ENCODE peak calls at places on chromosomes 2 and 18, in six cellular contexts. One of them, this sample, is unnamed. For H3K36me3, the result is how much of the 10 kb centered on the place peaks cover.

GRCh38 chr2:199471443-199472057 is 13.8 kb upstream of the SATB2 start:
- DNase-seq in colonic mucosa: peak
- DNase-seq in astrocyte: no peak
- DNase-seq in heart right ventricle: no peak
- DNase-seq in CD8-positive, alpha-beta T cell: no peak
- DNase-seq in cardiac muscle cell: peak
- DNase-seq in this sample: peak

GRCh38 chr2:217047209-217047998 is 187.5 kb upstream of the TNP1 start:
- DNase-seq in colonic mucosa: no peak
- DNase-seq in astrocyte: peak
- DNase-seq in heart right ventricle: no peak
- DNase-seq in CD8-positive, alpha-beta T cell: no peak
- DNase-seq in cardiac muscle cell: no peak
- DNase-seq in this sample: peak

GRCh38 chr2:184178229-184178628 is 420.1 kb upstream of the ZNF804A start:
- DNase-seq in colonic mucosa: no peak
- DNase-seq in astrocyte: no peak
- DNase-seq in heart right ventricle: no peak
- DNase-seq in CD8-positive, alpha-beta T cell: no peak
- DNase-seq in cardiac muscle cell: no peak
- DNase-seq in this sample: no peak

GRCh38 chr2:200042944-200043343 is 87.6 kb downstream of the MAIP1 start:
- DNase-seq in colonic mucosa: no peak
- DNase-seq in astrocyte: peak
- DNase-seq in heart right ventricle: no peak
- DNase-seq in CD8-positive, alpha-beta T cell: no peak
- DNase-seq in cardiac muscle cell: no peak
- DNase-seq in this sample: no peak

GRCh38 chr18:40866013-40866644 is 1088.9 kb upstream of the PIK3C3 start:
- DNase-seq in colonic mucosa: no peak
- DNase-seq in astrocyte: peak
- DNase-seq in heart right ventricle: no peak
- DNase-seq in CD8-positive, alpha-beta T cell: no peak
- DNase-seq in cardiac muscle cell: no peak
- DNase-seq in this sample: no peak

GRCh38 chr2:9483107-9483506 is 8.8 kb downstream of the IAH1 start:
- DNase-seq in colonic mucosa: no peak
- DNase-seq in astrocyte: no peak
- DNase-seq in heart right ventricle: no peak
- DNase-seq in CD8-positive, alpha-beta T cell: no peak
- DNase-seq in cardiac muscle cell: no peak
- DNase-seq in this sample: no peak

GRCh38 chr2:24827321-24828261 is 34.4 kb downstream of the CENPO start:
- DNase-seq in colonic mucosa: peak
- DNase-seq in astrocyte: peak
- DNase-seq in heart right ventricle: peak
- DNase-seq in CD8-positive, alpha-beta T cell: peak
- DNase-seq in cardiac muscle cell: peak
- DNase-seq in this sample: peak

GRCh38 chr18:53148056-53148574 is 808.1 kb downstream of the DCC start:
- DNase-seq in colonic mucosa: no peak
- DNase-seq in astrocyte: no peak
- DNase-seq in heart right ventricle: no peak
- DNase-seq in CD8-positive, alpha-beta T cell: no peak
- DNase-seq in cardiac muscle cell: no peak
- DNase-seq in this sample: no peak

GRCh38 chr2:159157361-159158045 is 129.0 kb downstream of the WDSUB1 start:
- DNase-seq in colonic mucosa: no peak
- DNase-seq in astrocyte: no peak
- DNase-seq in heart right ventricle: no peak
- DNase-seq in CD8-positive, alpha-beta T cell: no peak
- DNase-seq in cardiac muscle cell: no peak
- DNase-seq in this sample: no peak

GRCh38 chr2:235551965-235552364 is 58.1 kb downstream of the AGAP1 start:
- DNase-seq in colonic mucosa: peak
- DNase-seq in astrocyte: peak
- DNase-seq in heart right ventricle: peak
- DNase-seq in CD8-positive, alpha-beta T cell: no peak
- DNase-seq in cardiac muscle cell: peak
- DNase-seq in this sample: peak

GRCh38 chr2:75064691-75065396 is 106.4 kb downstream of the POLE4 start:
- DNase-seq in colonic mucosa: peak
- DNase-seq in astrocyte: peak
- DNase-seq in heart right ventricle: no peak
- DNase-seq in CD8-positive, alpha-beta T cell: peak
- DNase-seq in cardiac muscle cell: peak
- DNase-seq in this sample: peak

GRCh38 chr2:177547772-177548171 is 155.2 kb downstream of the AGPS start:
- DNase-seq in colonic mucosa: no peak
- DNase-seq in astrocyte: no peak
- DNase-seq in heart right ventricle: no peak
- DNase-seq in CD8-positive, alpha-beta T cell: no peak
- DNase-seq in cardiac muscle cell: no peak
- DNase-seq in this sample: no peak

GRCh38 chr2:42847596-42848151 is 55.3 kb upstream of the HAAO start:
- DNase-seq in colonic mucosa: no peak
- DNase-seq in astrocyte: no peak
- DNase-seq in heart right ventricle: no peak
- DNase-seq in CD8-positive, alpha-beta T cell: no peak
- DNase-seq in cardiac muscle cell: no peak
- DNase-seq in this sample: no peak

GRCh38 chr2:47676236-47676635 is 106.7 kb upstream of the MSH6 start:
- DNase-seq in colonic mucosa: no peak
- DNase-seq in astrocyte: no peak
- DNase-seq in heart right ventricle: no peak
- DNase-seq in CD8-positive, alpha-beta T cell: no peak
- DNase-seq in cardiac muscle cell: no peak
- DNase-seq in this sample: no peak

GRCh38 chr2:219832904-219833303 is 205.5 kb downstream of the SLC4A3 start:
- DNase-seq in colonic mucosa: no peak
- DNase-seq in astrocyte: no peak
- DNase-seq in heart right ventricle: no peak
- DNase-seq in CD8-positive, alpha-beta T cell: no peak
- DNase-seq in cardiac muscle cell: no peak
- DNase-seq in this sample: no peak

GRCh38 chr2:106061971-106062370 is 132.1 kb downstream of the UXS1 start:
- DNase-seq in colonic mucosa: no peak
- DNase-seq in astrocyte: no peak
- DNase-seq in heart right ventricle: no peak
- DNase-seq in CD8-positive, alpha-beta T cell: no peak
- DNase-seq in cardiac muscle cell: no peak
- DNase-seq in this sample: no peak

GRCh38 chr18:58205087-58205779 is 161.2 kb downstream of the NEDD4L start:
- DNase-seq in colonic mucosa: peak
- DNase-seq in astrocyte: peak
- DNase-seq in heart right ventricle: peak
- DNase-seq in CD8-positive, alpha-beta T cell: no peak
- DNase-seq in cardiac muscle cell: no peak
- DNase-seq in this sample: no peak

GRCh38 chr18:9814431-9814830 is 71.3 kb upstream of the TXNDC2 start:
- DNase-seq in colonic mucosa: no peak
- DNase-seq in astrocyte: peak
- DNase-seq in heart right ventricle: no peak
- DNase-seq in CD8-positive, alpha-beta T cell: no peak
- DNase-seq in cardiac muscle cell: no peak
- DNase-seq in this sample: no peak

GRCh38 chr2:222613715-222614331 is 42.1 kb downstream of the FARSB start:
- DNase-seq in colonic mucosa: no peak
- DNase-seq in astrocyte: peak
- DNase-seq in heart right ventricle: no peak
- DNase-seq in CD8-positive, alpha-beta T cell: no peak
- DNase-seq in cardiac muscle cell: peak
- DNase-seq in this sample: no peak

GRCh38 chr2:20618886-20619521 is 31.9 kb downstream of the HS1BP3 start:
- DNase-seq in colonic mucosa: no peak
- DNase-seq in astrocyte: no peak
- DNase-seq in heart right ventricle: no peak
- DNase-seq in CD8-positive, alpha-beta T cell: no peak
- DNase-seq in cardiac muscle cell: no peak
- DNase-seq in this sample: no peak

GRCh38 chr2:175844169-175844568 is 157.9 kb downstream of the LNPK start:
- DNase-seq in colonic mucosa: no peak
- DNase-seq in astrocyte: peak
- DNase-seq in heart right ventricle: no peak
- DNase-seq in CD8-positive, alpha-beta T cell: no peak
- DNase-seq in cardiac muscle cell: no peak
- DNase-seq in this sample: no peak

GRCh38 chr2:15968280-15969178 is 28.2 kb downstream of the MYCN start:
- DNase-seq in colonic mucosa: no peak
- DNase-seq in astrocyte: no peak
- DNase-seq in heart right ventricle: no peak
- DNase-seq in CD8-positive, alpha-beta T cell: no peak
- DNase-seq in cardiac muscle cell: no peak
- DNase-seq in this sample: no peak

GRCh38 chr2:149679286-149679685 is 91.7 kb upstream of the MMADHC start:
- DNase-seq in colonic mucosa: no peak
- DNase-seq in astrocyte: peak
- DNase-seq in heart right ventricle: no peak
- DNase-seq in CD8-positive, alpha-beta T cell: no peak
- DNase-seq in cardiac muscle cell: no peak
- DNase-seq in this sample: no peak

GRCh38 chr2:227703961-227704360 is 13.9 kb downstream of the SLC19A3 start:
- DNase-seq in colonic mucosa: no peak
- DNase-seq in astrocyte: peak
- DNase-seq in heart right ventricle: no peak
- DNase-seq in CD8-positive, alpha-beta T cell: no peak
- DNase-seq in cardiac muscle cell: no peak
- DNase-seq in this sample: no peak

GRCh38 chr2:200454839-200455801 is 54.7 kb downstream of the KCTD18 start:
- DNase-seq in colonic mucosa: no peak
- DNase-seq in astrocyte: peak
- DNase-seq in heart right ventricle: no peak
- DNase-seq in CD8-positive, alpha-beta T cell: no peak
- DNase-seq in cardiac muscle cell: no peak
- DNase-seq in this sample: no peak

DNA sequence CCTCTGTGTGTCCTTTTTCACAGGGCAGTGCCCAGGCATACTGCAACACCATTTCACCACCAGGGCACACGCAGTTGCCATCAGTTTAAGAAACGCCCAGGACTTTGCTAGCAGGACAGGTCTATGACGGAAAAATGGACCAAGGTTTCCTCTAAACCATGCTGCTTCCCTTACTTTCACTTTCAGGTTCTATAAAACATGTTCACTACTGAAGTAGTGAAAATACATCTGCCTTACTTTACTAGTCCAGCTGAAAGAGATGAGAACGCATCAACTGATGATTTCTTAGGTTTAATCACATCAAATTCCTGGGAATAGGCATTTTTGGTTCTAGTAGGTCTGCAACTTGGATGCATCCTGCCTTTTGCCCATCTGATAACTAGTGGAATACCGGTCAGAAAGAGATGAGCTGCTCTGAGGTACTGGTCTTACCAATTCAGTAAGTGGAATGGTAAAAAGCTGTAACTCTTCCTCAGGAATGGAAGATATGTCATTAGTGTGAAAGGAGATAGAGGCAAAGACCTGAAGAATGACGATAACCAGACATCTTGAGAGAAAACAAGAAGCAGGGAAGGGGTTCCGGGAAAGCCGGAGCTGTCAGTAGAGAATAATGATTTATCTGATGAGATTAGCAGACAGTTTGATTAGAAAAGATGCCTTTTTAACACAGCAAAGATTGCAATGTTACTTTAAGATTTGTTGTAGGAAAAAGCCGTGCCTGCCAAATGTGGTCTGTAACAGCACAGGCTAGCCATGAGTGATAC is 110.3 kb downstream of the TCF4 start:
- DNase-seq in colonic mucosa: no peak
- DNase-seq in astrocyte: peak
- DNase-seq in heart right ventricle: no peak
- DNase-seq in CD8-positive, alpha-beta T cell: no peak
- DNase-seq in cardiac muscle cell: peak
- DNase-seq in this sample: no peak
- TF ChIP-seq CTCF in colonic mucosa: no peak
- TF ChIP-seq CTCF in astrocyte: peak
- TF ChIP-seq CTCF in heart right ventricle: peak
- TF ChIP-seq CTCF in CD8-positive, alpha-beta T cell: no peak
- TF ChIP-seq CTCF in cardiac muscle cell: peak
- TF ChIP-seq CTCF in this sample: no peak

DNA sequence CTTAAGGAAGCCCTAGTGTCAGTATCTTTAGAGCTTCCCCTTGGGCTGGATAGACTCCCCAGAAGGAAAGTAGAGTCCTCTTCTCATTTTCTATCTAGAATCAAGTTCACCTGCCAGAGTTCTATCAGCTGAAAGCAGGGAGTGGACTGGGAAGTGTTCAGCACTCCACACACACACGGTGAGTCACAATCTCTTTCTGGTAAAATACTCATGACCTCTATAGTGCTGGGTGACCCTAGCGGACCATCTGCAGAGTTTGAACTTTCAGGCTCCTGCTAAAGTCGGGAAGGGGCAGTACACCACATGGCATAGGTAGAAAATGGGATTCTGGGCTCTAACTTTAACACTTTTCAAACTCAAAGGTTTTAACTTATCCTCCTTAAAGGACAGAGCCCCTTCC is 43.3 kb downstream of the SAP130 start:
- DNase-seq in colonic mucosa: no peak
- DNase-seq in astrocyte: peak
- DNase-seq in heart right ventricle: no peak
- DNase-seq in CD8-positive, alpha-beta T cell: no peak
- DNase-seq in cardiac muscle cell: no peak
- DNase-seq in this sample: no peak
- H3K36me3 ChIP-seq in colonic mucosa: under half
- H3K36me3 ChIP-seq in astrocyte: under half
- H3K36me3 ChIP-seq in heart right ventricle: half or more
- H3K36me3 ChIP-seq in CD8-positive, alpha-beta T cell: half or more
- H3K36me3 ChIP-seq in cardiac muscle cell: under half
- H3K36me3 ChIP-seq in this sample: under half

DNA sequence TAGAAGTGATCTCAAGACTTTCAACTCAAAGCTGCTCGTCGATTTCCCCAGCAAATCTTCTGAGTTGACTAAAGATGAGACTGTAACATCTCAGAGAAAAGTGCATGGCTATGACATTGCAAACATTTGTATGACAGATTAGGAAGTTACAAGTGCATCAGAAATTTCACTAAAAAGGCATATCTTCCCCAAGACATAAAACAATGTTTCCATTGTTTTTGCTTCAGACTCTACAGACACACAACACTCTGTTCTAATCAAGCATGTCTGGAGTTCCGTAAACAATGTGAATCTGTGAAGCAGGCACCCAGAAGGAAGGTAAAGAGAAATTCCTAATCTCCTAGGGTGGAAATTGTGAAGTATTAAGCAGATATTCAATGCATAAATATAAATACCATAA is 144.6 kb upstream of the LYPD1 start:
- DNase-seq in colonic mucosa: no peak
- DNase-seq in astrocyte: no peak
- DNase-seq in heart right ventricle: no peak
- DNase-seq in CD8-positive, alpha-beta T cell: no peak
- DNase-seq in cardiac muscle cell: no peak
- DNase-seq in this sample: no peak
- TF ChIP-seq CTCF in colonic mucosa: no peak
- TF ChIP-seq CTCF in astrocyte: no peak
- TF ChIP-seq CTCF in heart right ventricle: no peak
- TF ChIP-seq CTCF in CD8-positive, alpha-beta T cell: no peak
- TF ChIP-seq CTCF in cardiac muscle cell: no peak
- TF ChIP-seq CTCF in this sample: no peak

GRCh38 chr18:8810157-8810556 is 104.8 kb downstream of the MTCL1 start:
- DNase-seq in colonic mucosa: no peak
- DNase-seq in astrocyte: no peak
- DNase-seq in heart right ventricle: no peak
- DNase-seq in CD8-positive, alpha-beta T cell: no peak
- DNase-seq in cardiac muscle cell: no peak
- DNase-seq in this sample: no peak
- H3K36me3 ChIP-seq in colonic mucosa: under half
- H3K36me3 ChIP-seq in astrocyte: under half
- H3K36me3 ChIP-seq in heart right ventricle: under half
- H3K36me3 ChIP-seq in CD8-positive, alpha-beta T cell: under half
- H3K36me3 ChIP-seq in cardiac muscle cell: under half
- H3K36me3 ChIP-seq in this sample: under half

GRCh38 chr2:232979871-232980461 is 33.1 kb downstream of the NGEF start:
- DNase-seq in colonic mucosa: peak
- DNase-seq in astrocyte: peak
- DNase-seq in heart right ventricle: no peak
- DNase-seq in CD8-positive, alpha-beta T cell: no peak
- DNase-seq in cardiac muscle cell: no peak
- DNase-seq in this sample: no peak
- TF ChIP-seq CTCF in colonic mucosa: no peak
- TF ChIP-seq CTCF in astrocyte: peak
- TF ChIP-seq CTCF in heart right ventricle: no peak
- TF ChIP-seq CTCF in CD8-positive, alpha-beta T cell: no peak
- TF ChIP-seq CTCF in cardiac muscle cell: no peak
- TF ChIP-seq CTCF in this sample: no peak